ENCODE peak calls at places on chromosomes 4 and X, in eight cellular contexts. Z, V, C, Y, R, B, E and P are unnamed samples.

GRCh38 chr4:102552781-102553180 is 51.6 kb downstream of the NFKB1 start:
- DNase-seq in B (peak; percentile 64), Z (peak; percentile 18), R (no peak), V (no peak), Y (peak; percentile 30), C (no peak), E (no peak), P (no peak)

GRCh38 chr4:85741921-85742591 is 267.1 kb downstream of the ARHGAP24 start:
- DNase-seq in E (no peak), R (no peak), V (no peak), B (no peak), Z (no peak), C (no peak), Y (no peak), P (no peak)

GRCh38 chrX:34903316-34903715 is 39.3 kb upstream of the FAM47B start:
- DNase-seq in E (no peak), C (no peak), R (no peak), B (peak; percentile 46), Z (no peak), V (no peak), Y (no peak), P (no peak)

GRCh38 chr4:55366621-55367020 is 20.6 kb downstream of the SRD5A3 start:
- DNase-seq in C (no peak), B (no peak), E (no peak), Y (no peak), Z (no peak), R (no peak), V (no peak), P (no peak)

GRCh38 chr4:90148574-90149170 is 21.5 kb downstream of the CCSER1 start:
- DNase-seq in Z (no peak), V (no peak), E (no peak), Y (no peak), C (no peak), R (no peak), B (no peak), P (no peak)

GRCh38 chr4:108043536-108043935 is 53.8 kb downstream of the HADH start:
- DNase-seq in B (no peak), E (no peak), R (no peak), Z (no peak), Y (no peak), C (no peak), V (no peak), P (no peak)

GRCh38 chr4:152591361-152591760 is 55.5 kb upstream of the FBXW7 start:
- DNase-seq in C (peak; percentile 85), B (peak; percentile 57), V (no peak), Z (peak; percentile 37), Y (peak; percentile 53), E (no peak), R (peak; percentile 43), P (no peak)

GRCh38 chr4:38160487-38161207 is 200.4 kb downstream of the PTTG2 start:
- DNase-seq in B (peak; percentile 99), C (no peak), E (peak; percentile 41), V (peak; percentile 70), Y (peak; percentile 95), Z (peak; percentile 63), R (peak; percentile 58), P (peak; percentile 98)

GRCh38 chr4:174255790-174256189 is 27.7 kb downstream of the FBXO8 start:
- DNase-seq in E (no peak), B (peak; percentile 95), Z (no peak), R (no peak), V (no peak), Y (peak; percentile 86), C (no peak), P (no peak)

GRCh38 chr4:154953691-154954090 is 172.6 kb downstream of the RBM46 start:
- DNase-seq in V (no peak), B (no peak), R (no peak), Y (no peak), C (no peak), E (no peak), Z (no peak), P (no peak)

GRCh38 chr4:157045507-157046127 is 30.3 kb upstream of the GLRB start:
- DNase-seq in E (peak; percentile 7), R (no peak), Y (peak; percentile 74), Z (no peak), B (peak; percentile 81), V (peak; percentile 76), C (peak; percentile 42), P (peak; percentile 47)

GRCh38 chrX:96791559-96791958 is 92.1 kb upstream of the RPA4 start:
- DNase-seq in Z (no peak), V (no peak), Y (peak; percentile 81), C (no peak), E (no peak), B (peak; percentile 18), R (no peak), P (no peak)

GRCh38 chrX:115602729-115603389 is 41.9 kb downstream of the PLS3 start:
- DNase-seq in B (peak; percentile 48), C (no peak), Y (peak; percentile 51), R (no peak), E (no peak), Z (no peak), V (no peak), P (no peak)

GRCh38 chr4:123562994-123563745 is 166.6 kb downstream of the SPRY1 start:
- DNase-seq in C (no peak), V (no peak), R (no peak), E (no peak), Y (peak; percentile 58), Z (no peak), B (no peak), P (no peak)

GRCh38 chr4:143531368-143531767 is 17.9 kb downstream of the SMARCA5 start:
- DNase-seq in V (peak; percentile 12), E (no peak), Y (no peak), B (peak; percentile 13), R (no peak), C (no peak), Z (no peak), P (peak; percentile 4)

GRCh38 chr4:103011378-103012025 is 8.0 kb downstream of the SLC9B1 start:
- DNase-seq in V (no peak), B (peak; percentile 51), C (no peak), R (no peak), Y (peak; percentile 58), Z (no peak), E (no peak), P (no peak)

GRCh38 chr4:16864199-16864598 is 34.2 kb downstream of the LDB2 start:
- DNase-seq in C (no peak), E (no peak), Z (no peak), B (no peak), R (no peak), Y (peak; percentile 40), V (no peak), P (no peak)

GRCh38 chr4:26171953-26172352 is 148.9 kb upstream of the RBPJ start:
- DNase-seq in Y (peak; percentile 95), Z (no peak), V (no peak), B (peak; percentile 95), E (no peak), R (no peak), C (no peak), P (no peak)

GRCh38 chrX:40120838-40121580 is 23.3 kb upstream of the BCOR start:
- DNase-seq in V (no peak), Z (no peak), Y (no peak), C (no peak), E (no peak), B (no peak), R (no peak), P (no peak)

GRCh38 chrX:15854080-15854655 is 445 bp downstream of the AP1S2 start:
- DNase-seq in C (peak; percentile 57), Y (no peak), R (peak; percentile 36), V (peak; percentile 23), Z (peak; percentile 40), E (no peak), B (peak; percentile 7), P (peak; percentile 24)

GRCh38 chr4:128570380-128570779 is 239.1 kb upstream of the JADE1 start:
- DNase-seq in E (no peak), V (no peak), R (no peak), Y (no peak), Z (no peak), C (no peak), B (peak; percentile 75), P (no peak)

GRCh38 chr4:128355301-128355700 is 67.7 kb upstream of the PGRMC2 start:
- DNase-seq in Z (no peak), R (no peak), Y (peak; percentile 40), V (peak; percentile 89), B (no peak), C (no peak), E (no peak), P (no peak)

GRCh38 chrX:134443020-134443419 is 16.9 kb upstream of the HPRT1 start:
- DNase-seq in E (no peak), C (no peak), V (no peak), B (no peak), Y (no peak), R (no peak), Z (no peak), P (no peak)

GRCh38 chr4:71029504-71029903 is 36.1 kb downstream of the DCK start:
- DNase-seq in B (no peak), Z (no peak), V (no peak), R (no peak), Y (no peak), E (no peak), C (no peak), P (no peak)

GRCh38 chr4:177308125-177308524 is 1.5 kb upstream of the NEIL3 start:
- DNase-seq in B (peak; percentile 66), E (no peak), C (no peak), Z (no peak), R (no peak), Y (peak; percentile 86), V (peak; percentile 86), P (peak; percentile 12)

GRCh38 chr4:64911846-64912245 is 502.6 kb upstream of the TECRL start:
- DNase-seq in Z (no peak), C (peak; percentile 49), V (no peak), B (no peak), R (no peak), E (no peak), Y (no peak), P (no peak)

GRCh38 chrX:49079489-49080428 is at the start of gene WDR45:
- DNase-seq in B (peak; percentile 73), Y (peak; percentile 71), V (peak; percentile 63), C (peak; percentile 57), Z (peak; percentile 69), E (no peak), R (peak; percentile 82), P (peak; percentile 51)

GRCh38 chr4:8599657-8600056 is 7.1 kb downstream of the CPZ start:
- DNase-seq in C (no peak), V (peak; percentile 93), Y (peak; percentile 91), E (no peak), R (no peak), Z (no peak), B (peak; percentile 90), P (no peak)

GRCh38 chr4:46839128-46839527 is 69.9 kb downstream of the COX7B2 start:
- DNase-seq in Z (no peak), R (no peak), B (no peak), Y (no peak), V (no peak), C (peak; percentile 27), E (no peak), P (no peak)

GRCh38 chr4:82803746-82804145 is 5.2 kb upstream of the SCD5 start:
- DNase-seq in R (no peak), V (no peak), B (no peak), C (no peak), Y (no peak), E (no peak), Z (no peak), P (no peak)

GRCh38 chr4:149933120-149933519 is 117.5 kb upstream of the IQCM start:
- DNase-seq in R (no peak), C (no peak), V (no peak), Z (no peak), Y (no peak), E (no peak), B (no peak), P (no peak)

GRCh38 chr4:169815606-169816005 is 57.9 kb upstream of the HPF1 start:
- DNase-seq in R (no peak), Z (no peak), B (peak; percentile 10), E (no peak), Y (peak; percentile 49), C (no peak), V (peak; percentile 91), P (peak; percentile 2)